ENCODE peak calls at places on chromosomes 1 and 21, in four cellular contexts. I, P, F and C are unnamed samples.

GRCh38 chr1:70672333-70672935 is 261.4 kb downstream of the CTH start:
- DNase-seq in I (no peak), P (no peak), F (no peak), C (no peak)

GRCh38 chr1:47690341-47691244 is 252.7 kb downstream of the FOXD2 start:
- DNase-seq in I (no peak), P (no peak), F (no peak), C (no peak)

GRCh38 chr1:168161459-168161858 is 17.3 kb upstream of the TIPRL start:
- DNase-seq in I (no peak), P (no peak), F (no peak), C (no peak)

GRCh38 chr1:197590687-197591086 is 184.6 kb downstream of the DENND1B start:
- DNase-seq in I (no peak), P (no peak), F (no peak), C (no peak)

GRCh38 chr1:230199034-230199433 is 132.0 kb downstream of the GALNT2 start:
- DNase-seq in I (no peak), P (no peak), F (no peak), C (no peak)

GRCh38 chr1:210207597-210208450 is 24.8 kb upstream of the SERTAD4 start:
- DNase-seq in I (no peak), P (no peak), F (no peak), C (no peak)

GRCh38 chr1:6074192-6074901 is 28.7 kb downstream of the KCNAB2 start:
- DNase-seq in I (no peak), P (no peak), F (no peak), C (no peak)

GRCh38 chr1:53078333-53079101 is 16.5 kb downstream of the PODN start:
- DNase-seq in I (peak), P (no peak), F (no peak), C (no peak)

GRCh38 chr1:215679231-215679630 is 112.1 kb downstream of the KCTD3 start:
- DNase-seq in I (no peak), P (no peak), F (no peak), C (no peak)

GRCh38 chr1:247291835-247292561 is 36.1 kb downstream of the VN1R5 start:
- DNase-seq in I (no peak), P (no peak), F (no peak), C (peak)

GRCh38 chr1:192763243-192763642 is 45.6 kb upstream of the RGS2 start:
- DNase-seq in I (no peak), P (no peak), F (no peak), C (no peak)

GRCh38 chr1:62508187-62508758 is 71.4 kb downstream of the USP1 start:
- DNase-seq in I (no peak), P (no peak), F (peak), C (peak)

GRCh38 chr1:2322593-2323295 is 68.6 kb downstream of the MORN1 start:
- DNase-seq in I (no peak), P (no peak), F (no peak), C (no peak)

GRCh38 chr1:26360051-26360806 is 6.3 kb upstream of the CRYBG2 start:
- DNase-seq in I (no peak), P (peak), F (peak), C (peak)

GRCh38 chr1:53949651-53950050 is 3.5 kb downstream of the LRRC42 start:
- DNase-seq in I (no peak), P (no peak), F (no peak), C (no peak)

GRCh38 chr1:24149854-24150227 is 6.9 kb upstream of the IL22RA1 start:
- DNase-seq in I (no peak), P (no peak), F (no peak), C (no peak)

GRCh38 chr21:14913576-14914146 is 151.1 kb downstream of the NRIP1 start:
- DNase-seq in I (no peak), P (no peak), F (no peak), C (no peak)

GRCh38 chr1:84763912-84764675 is 73.8 kb upstream of the SSX2IP start:
- DNase-seq in I (no peak), P (no peak), F (no peak), C (no peak)

GRCh38 chr1:197675475-197676324 is 99.6 kb downstream of the DENND1B start:
- DNase-seq in I (no peak), P (no peak), F (no peak), C (no peak)

GRCh38 chr1:239112092-239112491 is 274.3 kb upstream of the CHRM3 start:
- DNase-seq in I (no peak), P (no peak), F (no peak), C (no peak)

GRCh38 chr1:111735858-111736544 is 3.2 kb downstream of the INKA2 start:
- DNase-seq in I (no peak), P (no peak), F (no peak), C (no peak)

GRCh38 chr1:180816132-180816531 is 96.6 kb upstream of the KIAA1614 start:
- DNase-seq in I (no peak), P (no peak), F (no peak), C (no peak)